ENCODE peak calls at places on chromosomes 6 and 20, in four cellular contexts. H is psoas muscle; B is CD8-positive, alpha-beta T cell; R is aorta. Y is an unnamed sample.

GRCh38 chr20:60283281-60283680 is 325.1 kb downstream of the CDH26 start:
- DNase-seq in H (no peak), B (no peak), R (no peak), Y (no peak)

GRCh38 chr6:165676435-165677068 is 13.5 kb upstream of the PDE10A start:
- DNase-seq in H (no peak), B (no peak), R (peak; percentile 77), Y (no peak)

GRCh38 chr6:88376759-88377387 is 210.7 kb upstream of the CNR1 start:
- DNase-seq in H (no peak), B (no peak), R (no peak), Y (no peak)

GRCh38 chr20:62702886-62703852 is 5.5 kb upstream of the NTSR1 start:
- DNase-seq in H (no peak), B (peak; percentile 27), R (no peak), Y (no peak)

GRCh38 chr6:122459240-122459639 is 12.4 kb downstream of the SERINC1 start:
- DNase-seq in H (no peak), B (no peak), R (no peak), Y (no peak)

GRCh38 chr6:12861603-12862002 is 145.0 kb downstream of the PHACTR1 start:
- DNase-seq in H (no peak), B (no peak), R (no peak), Y (no peak)

GRCh38 chr20:46135856-46136633 is 17.9 kb downstream of the CD40 start:
- DNase-seq in H (no peak), B (no peak), R (no peak), Y (no peak)

GRCh38 chr6:49579649-49580048 is 29.2 kb downstream of the C6orf141 start:
- DNase-seq in H (no peak), B (no peak), R (no peak), Y (no peak)

GRCh38 chr6:5905431-5906339 is 101.0 kb downstream of the NRN1 start:
- DNase-seq in H (peak; percentile 92), B (no peak), R (peak; percentile 94), Y (no peak)

GRCh38 chr20:1118336-1119127 is at the start of gene PSMF1:
- DNase-seq in H (peak; percentile 97), B (peak; percentile 95), R (peak; percentile 98), Y (peak; percentile 99)

GRCh38 chr20:58054744-58055373 is 173.6 kb downstream of the ANKRD60 start:
- DNase-seq in H (peak; percentile 64), B (no peak), R (no peak), Y (no peak)

GRCh38 chr6:16728513-16729182 is 32.6 kb downstream of the ATXN1 start:
- DNase-seq in H (no peak), B (no peak), R (no peak), Y (no peak)

GRCh38 chr20:45445805-45446562 is 23.6 kb upstream of the WFDC2 start:
- DNase-seq in H (no peak), B (peak; percentile 20), R (no peak), Y (no peak)

GRCh38 chr6:156925718-156926607 is 148.8 kb downstream of the ARID1B start:
- DNase-seq in H (no peak), B (no peak), R (no peak), Y (no peak)

GRCh38 chr20:36861625-36861874 is 14.4 kb upstream of the TLDC2 start:
- DNase-seq in H (no peak), B (no peak), R (no peak), Y (no peak)

GRCh38 chr20:49890651-49891361 is 24.5 kb downstream of the SPATA2 start:
- DNase-seq in H (no peak), B (no peak), R (peak; percentile 73), Y (no peak)

GRCh38 chr6:169863149-169863525 is 111.7 kb downstream of the ERMARD start:
- DNase-seq in H (no peak), B (no peak), R (no peak), Y (no peak)

GRCh38 chr20:8438748-8439147 is 306.7 kb downstream of the PLCB1 start:
- DNase-seq in H (no peak), B (no peak), R (no peak), Y (no peak)

GRCh38 chr6:138572200-138572875 is 73.0 kb upstream of the NHSL1 start:
- DNase-seq in H (no peak), B (no peak), R (peak; percentile 77), Y (no peak)

GRCh38 chr6:138572885-138573284 is 73.6 kb upstream of the NHSL1 start:
- DNase-seq in H (no peak), B (no peak), R (no peak), Y (no peak)

GRCh38 chr6:138570716-138571020 is 71.4 kb upstream of the NHSL1 start:
- DNase-seq in H (no peak), B (no peak), R (no peak), Y (no peak)

GRCh38 chr6:138571174-138571573 is 71.9 kb upstream of the NHSL1 start:
- DNase-seq in H (no peak), B (no peak), R (no peak), Y (no peak)

GRCh38 chr6:138571585-138572199 is 72.4 kb upstream of the NHSL1 start:
- DNase-seq in H (no peak), B (no peak), R (no peak), Y (no peak)
- H3K4me1 ChIP-seq in H (peaks cover 8% of the 10 kb centered on the region), B (no peaks in the 10 kb centered on the region), R (no peaks in the 10 kb centered on the region), Y (no peaks in the 10 kb centered on the region)

GRCh38 chr6:139289233-139289632 is 2.6 kb downstream of the TXLNB start:
- DNase-seq in H (no peak), B (no peak), R (no peak), Y (no peak)
- H3K27ac ChIP-seq in H (peak overlapping the region; percentile 98), B (no peak overlapping the region), R (no peak overlapping the region), Y (no peak overlapping the region)

DNA sequence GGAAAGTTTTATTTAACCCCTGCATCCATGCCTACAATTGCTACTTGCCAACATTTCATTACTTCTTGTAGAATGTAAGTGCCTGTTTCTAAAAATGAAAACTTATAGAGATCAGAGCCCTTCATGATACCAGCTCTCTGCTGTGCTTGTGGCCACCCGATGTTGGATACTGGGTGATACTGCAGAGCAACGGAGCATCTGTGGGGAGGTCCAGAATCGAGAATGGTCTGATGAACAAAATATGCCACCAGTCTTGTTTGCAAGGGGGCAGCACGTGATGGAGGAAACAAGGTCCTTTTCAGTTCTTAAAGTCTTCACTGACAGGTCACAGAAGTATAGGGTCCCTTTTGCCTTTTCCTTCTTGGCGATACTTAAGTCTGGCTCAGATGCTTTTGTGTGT is 296.6 kb downstream of the QKI start:
- DNase-seq in H (no peak), B (no peak), R (no peak), Y (no peak)
- H3K4me1 ChIP-seq in H (peaks cover 67% of the 10 kb centered on the region), B (peaks cover 4% of the 10 kb centered on the region), R (peaks cover 2% of the 10 kb centered on the region), Y (no peaks in the 10 kb centered on the region)

GRCh38 chr20:2680046-2680445 is 12.5 kb upstream of the EBF4 start:
- DNase-seq in H (no peak), B (no peak), R (no peak), Y (no peak)
- H3K27ac ChIP-seq in H (no peak overlapping the region), B (no peak overlapping the region), R (no peak overlapping the region), Y (no peak overlapping the region)

DNA sequence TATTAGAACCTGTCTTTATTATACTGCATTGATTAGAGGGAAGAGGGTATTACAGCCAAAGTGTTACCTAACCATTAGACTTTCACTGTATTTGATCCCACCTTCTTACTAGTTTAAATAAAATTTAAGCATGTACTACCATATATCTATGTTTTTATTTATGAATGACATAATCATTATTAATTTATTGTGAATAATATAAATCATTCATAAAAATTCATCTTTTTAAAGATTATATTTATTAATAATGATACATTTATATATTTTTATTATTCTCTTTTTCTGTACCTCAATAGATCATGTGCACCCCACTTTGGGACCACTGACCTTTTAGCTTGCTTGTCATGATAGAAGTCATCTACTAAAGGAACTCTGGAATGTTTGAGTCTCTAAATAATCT is 223.5 kb upstream of the MARCKS start:
- DNase-seq in H (no peak), B (no peak), R (no peak), Y (no peak)
- H3K4me1 ChIP-seq in H (peaks cover 32% of the 10 kb centered on the region), B (no peaks in the 10 kb centered on the region), R (peaks cover 1% of the 10 kb centered on the region), Y (no peaks in the 10 kb centered on the region)

GRCh38 chr6:108941867-108942266 is 93.6 kb downstream of the ARMC2 start:
- DNase-seq in H (no peak), B (no peak), R (no peak), Y (no peak)
- H3K27ac ChIP-seq in H (peak overlapping the region; percentile 12), B (no peak overlapping the region), R (no peak overlapping the region), Y (peak overlapping the region; percentile 66)

DNA sequence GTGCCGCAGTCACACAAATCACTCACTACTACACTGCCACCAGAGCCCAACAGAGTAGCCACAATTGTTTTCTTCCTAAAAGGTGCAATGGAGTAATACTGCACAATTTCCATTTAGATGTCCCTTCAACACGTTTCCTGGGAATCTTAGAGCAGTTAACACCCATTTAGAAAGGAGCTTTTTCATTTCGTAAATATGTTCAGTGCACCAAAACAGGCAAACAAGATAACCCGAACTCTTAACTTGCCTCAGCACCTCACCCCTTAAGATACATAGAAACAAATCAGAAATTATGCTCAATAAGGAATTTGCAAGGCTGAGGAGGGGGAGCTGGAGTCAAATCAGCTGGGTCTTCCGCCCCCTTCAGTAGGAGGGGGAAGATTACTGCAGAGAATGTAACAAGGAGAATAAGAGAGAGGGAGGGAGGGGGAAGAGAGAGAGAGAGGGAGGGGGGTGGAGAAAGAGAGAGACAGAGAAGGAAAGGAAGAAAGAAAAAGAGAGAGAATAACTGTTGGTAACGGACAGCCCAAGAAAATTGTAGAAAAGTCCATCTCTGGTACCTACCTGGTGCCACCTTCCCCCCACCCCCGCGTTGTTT is 155.4 kb downstream of the BCAS1 start:
- DNase-seq in H (no peak), B (no peak), R (no peak), Y (no peak)
- H3K4me1 ChIP-seq in H (peaks cover 6% of the 10 kb centered on the region), B (peaks cover 21% of the 10 kb centered on the region), R (no peaks in the 10 kb centered on the region), Y (peaks cover 5% of the 10 kb centered on the region)

Y was measured in naive thymus-derived CD4-positive, alpha-beta T cell.